ENCODE peak calls at places on chromosomes 12 and 14, in seven cellular contexts. One of them, this sample, is unnamed.

GRCh38 chr12:50129297-50129696 is 17.3 kb downstream of the COX14 start:
- DNase-seq in mesenchymal stem cell: no peak
- DNase-seq in IMR-90: no peak
- DNase-seq in H9: no peak
- DNase-seq in H1: no peak
- DNase-seq in neuronal stem cell: no peak
- DNase-seq in trophoblast cell: no peak
- DNase-seq in this sample: no peak

GRCh38 chr14:60222820-60223219 is 26.2 kb upstream of the PPM1A start:
- DNase-seq in mesenchymal stem cell: no peak
- DNase-seq in IMR-90: no peak
- DNase-seq in H9: no peak
- DNase-seq in H1: no peak
- DNase-seq in neuronal stem cell: no peak
- DNase-seq in trophoblast cell: no peak
- DNase-seq in this sample: no peak

GRCh38 chr14:79831198-79831890 is 380.0 kb downstream of the DIO2 start:
- DNase-seq in mesenchymal stem cell: no peak
- DNase-seq in IMR-90: peak
- DNase-seq in H9: no peak
- DNase-seq in H1: no peak
- DNase-seq in neuronal stem cell: no peak
- DNase-seq in trophoblast cell: no peak
- DNase-seq in this sample: no peak

GRCh38 chr14:105908006-105908405 is 381.6 kb downstream of the TMEM121 start:
- DNase-seq in mesenchymal stem cell: no peak
- DNase-seq in IMR-90: no peak
- DNase-seq in H9: no peak
- DNase-seq in H1: no peak
- DNase-seq in neuronal stem cell: no peak
- DNase-seq in trophoblast cell: no peak
- DNase-seq in this sample: no peak

GRCh38 chr14:93736378-93737014 is 51.8 kb downstream of the PRIMA1 start:
- DNase-seq in mesenchymal stem cell: no peak
- DNase-seq in IMR-90: no peak
- DNase-seq in H9: peak
- DNase-seq in H1: peak
- DNase-seq in neuronal stem cell: no peak
- DNase-seq in trophoblast cell: no peak
- DNase-seq in this sample: peak

GRCh38 chr12:75177997-75178396 is 31.6 kb downstream of the KCNC2 start:
- DNase-seq in mesenchymal stem cell: peak
- DNase-seq in IMR-90: peak
- DNase-seq in H9: no peak
- DNase-seq in H1: no peak
- DNase-seq in neuronal stem cell: no peak
- DNase-seq in trophoblast cell: peak
- DNase-seq in this sample: no peak

GRCh38 chr12:91562476-91562875 is 379.9 kb upstream of the DCN start:
- DNase-seq in mesenchymal stem cell: peak
- DNase-seq in IMR-90: peak
- DNase-seq in H9: no peak
- DNase-seq in H1: no peak
- DNase-seq in neuronal stem cell: no peak
- DNase-seq in trophoblast cell: no peak
- DNase-seq in this sample: no peak

GRCh38 chr14:69673578-69674305 is 62.3 kb downstream of the SUSD6 start:
- DNase-seq in mesenchymal stem cell: no peak
- DNase-seq in IMR-90: no peak
- DNase-seq in H9: no peak
- DNase-seq in H1: no peak
- DNase-seq in neuronal stem cell: no peak
- DNase-seq in trophoblast cell: no peak
- DNase-seq in this sample: peak

GRCh38 chr12:128966411-128966810 is 113.1 kb downstream of the GLT1D1 start:
- DNase-seq in mesenchymal stem cell: no peak
- DNase-seq in IMR-90: no peak
- DNase-seq in H9: no peak
- DNase-seq in H1: no peak
- DNase-seq in neuronal stem cell: no peak
- DNase-seq in trophoblast cell: no peak
- DNase-seq in this sample: no peak

GRCh38 chr14:32077081-32078029 is at the start of gene ARHGAP5:
- DNase-seq in mesenchymal stem cell: peak
- DNase-seq in IMR-90: peak
- DNase-seq in H9: peak
- DNase-seq in H1: peak
- DNase-seq in neuronal stem cell: peak
- DNase-seq in trophoblast cell: peak
- DNase-seq in this sample: peak

GRCh38 chr12:63889236-63889635 is 44.7 kb downstream of the SRGAP1 start:
- DNase-seq in mesenchymal stem cell: peak
- DNase-seq in IMR-90: peak
- DNase-seq in H9: no peak
- DNase-seq in H1: no peak
- DNase-seq in neuronal stem cell: no peak
- DNase-seq in trophoblast cell: peak
- DNase-seq in this sample: peak

GRCh38 chr12:14249368-14249767 is 116.1 kb upstream of the ATF7IP start:
- DNase-seq in mesenchymal stem cell: no peak
- DNase-seq in IMR-90: no peak
- DNase-seq in H9: no peak
- DNase-seq in H1: no peak
- DNase-seq in neuronal stem cell: peak
- DNase-seq in trophoblast cell: no peak
- DNase-seq in this sample: peak

GRCh38 chr12:51262758-51263177 is 7.4 kb downstream of the SMAGP start:
- DNase-seq in mesenchymal stem cell: peak
- DNase-seq in IMR-90: peak
- DNase-seq in H9: peak
- DNase-seq in H1: peak
- DNase-seq in neuronal stem cell: no peak
- DNase-seq in trophoblast cell: no peak
- DNase-seq in this sample: peak

DNA sequence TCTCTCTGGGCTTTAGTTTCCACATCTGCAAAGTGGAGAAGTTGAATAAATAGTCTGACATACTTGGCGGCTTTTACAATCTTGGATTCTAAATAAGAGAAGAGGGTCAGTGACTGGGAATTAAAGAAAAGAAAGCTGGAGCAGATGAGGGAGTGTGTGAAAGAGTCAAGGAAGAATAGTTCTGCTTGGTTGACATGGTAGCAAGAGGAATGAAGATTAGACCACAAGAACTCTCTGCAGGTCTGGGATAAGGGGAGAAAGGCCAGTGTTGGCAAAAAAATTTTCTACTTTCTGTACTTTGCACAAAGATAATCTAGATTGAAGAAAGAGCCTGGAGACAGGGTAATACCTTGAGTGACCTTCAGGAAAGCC is 5.9 kb downstream of the ITGB7 start:
- DNase-seq in mesenchymal stem cell: peak
- DNase-seq in IMR-90: peak
- DNase-seq in H9: no peak
- DNase-seq in H1: no peak
- DNase-seq in neuronal stem cell: no peak
- DNase-seq in trophoblast cell: no peak
- DNase-seq in this sample: no peak
- H4K8ac ChIP-seq in mesenchymal stem cell: no peak
- H4K8ac ChIP-seq in IMR-90: no peak
- H4K8ac ChIP-seq in H9: no peak
- H4K8ac ChIP-seq in H1: no peak
- H4K8ac ChIP-seq in neuronal stem cell: no peak
- H4K8ac ChIP-seq in trophoblast cell: no peak
- H4K8ac ChIP-seq in this sample: no peak

DNA sequence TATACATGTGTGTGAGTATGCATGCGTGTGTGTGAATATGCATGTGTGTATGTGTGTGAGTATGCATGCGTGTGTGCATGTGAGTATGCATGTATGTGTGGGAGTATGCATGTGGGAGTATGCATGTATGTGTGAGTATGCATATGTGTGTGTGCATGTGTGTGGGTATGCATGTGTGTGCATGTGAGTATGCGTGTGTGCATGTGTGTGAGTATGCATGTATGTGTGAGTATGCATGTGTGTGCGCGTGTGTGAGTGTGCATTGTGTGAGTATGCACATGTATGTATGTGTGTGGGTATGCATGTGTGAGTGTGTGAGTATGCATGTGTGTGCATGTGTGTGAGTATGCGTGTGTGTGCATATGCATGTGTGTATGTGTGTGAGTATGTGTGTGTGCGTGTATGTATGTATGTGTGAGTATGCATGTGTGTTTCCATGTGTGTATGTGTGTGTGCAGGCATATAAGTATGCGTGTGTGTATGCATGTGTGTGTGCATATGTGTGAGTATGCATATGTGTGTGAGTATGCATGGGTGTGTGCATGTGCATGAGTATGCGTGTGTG is 97.9 kb upstream of the MED13L start:
- DNase-seq in mesenchymal stem cell: no peak
- DNase-seq in IMR-90: no peak
- DNase-seq in H9: no peak
- DNase-seq in H1: no peak
- DNase-seq in neuronal stem cell: no peak
- DNase-seq in trophoblast cell: no peak
- DNase-seq in this sample: no peak
- H4K8ac ChIP-seq in mesenchymal stem cell: peak
- H4K8ac ChIP-seq in IMR-90: no peak
- H4K8ac ChIP-seq in H9: peak
- H4K8ac ChIP-seq in H1: no peak
- H4K8ac ChIP-seq in neuronal stem cell: peak
- H4K8ac ChIP-seq in trophoblast cell: no peak
- H4K8ac ChIP-seq in this sample: no peak

GRCh38 chr12:106035421-106035820 is 103.3 kb downstream of the NUAK1 start:
- DNase-seq in mesenchymal stem cell: no peak
- DNase-seq in IMR-90: no peak
- DNase-seq in H9: no peak
- DNase-seq in H1: no peak
- DNase-seq in neuronal stem cell: no peak
- DNase-seq in trophoblast cell: no peak
- DNase-seq in this sample: no peak

GRCh38 chr12:106039242-106039641 is 99.5 kb downstream of the NUAK1 start:
- DNase-seq in mesenchymal stem cell: no peak
- DNase-seq in IMR-90: no peak
- DNase-seq in H9: no peak
- DNase-seq in H1: no peak
- DNase-seq in neuronal stem cell: no peak
- DNase-seq in trophoblast cell: no peak
- DNase-seq in this sample: no peak

GRCh38 chr12:106040521-106040920 is 98.2 kb downstream of the NUAK1 start:
- DNase-seq in mesenchymal stem cell: no peak
- DNase-seq in IMR-90: no peak
- DNase-seq in H9: no peak
- DNase-seq in H1: no peak
- DNase-seq in neuronal stem cell: no peak
- DNase-seq in trophoblast cell: no peak
- DNase-seq in this sample: no peak

GRCh38 chr12:106039646-106040404 is 98.9 kb downstream of the NUAK1 start:
- DNase-seq in mesenchymal stem cell: no peak
- DNase-seq in IMR-90: no peak
- DNase-seq in H9: no peak
- DNase-seq in H1: no peak
- DNase-seq in neuronal stem cell: no peak
- DNase-seq in trophoblast cell: no peak
- DNase-seq in this sample: no peak

DNA sequence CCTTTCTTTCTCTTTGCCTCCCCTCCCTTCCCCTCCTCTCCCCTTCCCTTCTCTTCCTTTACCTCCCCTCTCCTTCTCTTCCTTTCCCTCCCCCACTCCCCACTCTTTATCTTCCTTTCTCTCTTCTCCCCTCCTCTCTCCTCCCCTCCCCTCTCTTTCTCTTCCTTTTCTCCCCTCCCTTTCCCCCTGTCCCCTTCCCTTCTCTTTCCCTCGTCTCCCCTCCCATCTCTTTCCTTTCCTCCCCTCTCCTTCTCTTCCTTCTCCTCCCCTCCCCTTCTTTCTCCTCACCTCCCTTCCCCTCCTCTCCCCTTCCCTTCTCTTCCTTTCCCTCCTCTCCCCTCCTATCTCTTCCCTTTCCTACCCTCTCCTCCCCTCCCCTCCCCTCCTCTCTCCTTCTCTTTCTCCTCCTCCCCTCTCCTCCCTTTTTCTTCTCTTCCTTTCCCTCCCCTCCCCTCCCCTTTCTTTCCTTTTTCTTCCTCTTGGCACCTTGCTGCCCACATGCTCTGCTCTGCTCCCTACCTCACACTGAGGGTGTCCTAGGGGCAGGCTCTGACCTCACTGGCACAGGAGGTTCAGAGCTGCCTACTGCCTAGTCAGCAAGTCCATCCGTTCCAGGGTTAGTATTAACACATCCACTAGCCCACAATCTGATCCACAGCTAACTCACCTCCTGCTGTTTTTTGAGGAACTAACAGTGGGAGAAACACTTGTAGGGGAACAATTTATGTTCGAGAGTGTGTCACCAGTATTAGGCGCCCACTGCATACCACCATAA is 101.0 kb downstream of the NUAK1 start:
- DNase-seq in mesenchymal stem cell: no peak
- DNase-seq in IMR-90: no peak
- DNase-seq in H9: no peak
- DNase-seq in H1: no peak
- DNase-seq in neuronal stem cell: no peak
- DNase-seq in trophoblast cell: no peak
- DNase-seq in this sample: no peak
- H4K8ac ChIP-seq in mesenchymal stem cell: no peak
- H4K8ac ChIP-seq in IMR-90: no peak
- H4K8ac ChIP-seq in H9: no peak
- H4K8ac ChIP-seq in H1: no peak
- H4K8ac ChIP-seq in neuronal stem cell: no peak
- H4K8ac ChIP-seq in trophoblast cell: no peak
- H4K8ac ChIP-seq in this sample: no peak

DNA sequence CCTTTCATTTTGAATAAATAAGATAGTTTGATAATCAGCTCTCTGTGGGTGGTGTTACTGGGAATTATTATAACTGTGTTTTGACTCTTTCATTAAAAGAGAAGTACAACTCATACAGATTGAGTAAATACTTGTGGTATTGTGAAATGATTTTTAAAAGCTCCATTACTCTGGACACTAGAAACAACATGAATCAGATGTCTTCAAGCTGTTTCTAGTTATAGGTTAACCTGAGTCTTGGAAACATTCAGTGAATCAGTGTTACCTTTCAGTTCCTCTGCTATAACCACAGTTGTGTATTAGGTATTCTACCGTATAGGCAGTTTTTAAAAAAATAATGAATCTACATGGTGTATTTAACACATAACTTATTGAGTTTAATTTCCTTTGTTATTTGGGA is 128.4 kb upstream of the SSTR1 start:
- DNase-seq in mesenchymal stem cell: peak
- DNase-seq in IMR-90: peak
- DNase-seq in H9: no peak
- DNase-seq in H1: no peak
- DNase-seq in neuronal stem cell: no peak
- DNase-seq in trophoblast cell: no peak
- DNase-seq in this sample: no peak
- H4K8ac ChIP-seq in mesenchymal stem cell: no peak
- H4K8ac ChIP-seq in IMR-90: no peak
- H4K8ac ChIP-seq in H9: no peak
- H4K8ac ChIP-seq in H1: no peak
- H4K8ac ChIP-seq in neuronal stem cell: no peak
- H4K8ac ChIP-seq in trophoblast cell: no peak
- H4K8ac ChIP-seq in this sample: no peak